ENCODE peak calls at places on chromosomes 13 and 19, in six cellular contexts. G is hepatocyte, N is OCI-LY7, A is Karpas-422, R is GM23338, H is PC-3. P is an unnamed sample. For H3K9me2 and H3K4me1, the result is how much of the 10 kb centered on the place peaks cover.

GRCh38 chr13:76798037-76798436 is 88.2 kb downstream of the KCTD12 start:
- DNase-seq in G (no peak), N (no peak), A (peak), R (no peak), H (no peak), P (peak)

GRCh38 chr19:51347209-51347928 is 5.4 kb upstream of the VSIG10L start:
- DNase-seq in G (no peak), N (no peak), A (no peak), R (no peak), H (no peak), P (no peak)

GRCh38 chr19:18519962-18520847 is 1.7 kb downstream of the ELL start:
- DNase-seq in G (peak), N (peak), A (peak), R (peak), H (peak), P (peak)

GRCh38 chr19:3479819-3480215 is 508 bp downstream of the SMIM24 start:
- DNase-seq in G (peak), N (peak), A (peak), R (peak), H (no peak), P (peak)

GRCh38 chr13:23899555-23899954 is 2.3 kb upstream of the C1QTNF9B start:
- DNase-seq in G (peak), N (peak), A (peak), R (peak), H (peak), P (peak)

GRCh38 chr13:99501952-99502310 is 659 bp downstream of the TM9SF2 start:
- DNase-seq in G (peak), N (peak), A (peak), R (peak), H (peak), P (peak)

GRCh38 chr19:47430041-47430802 is 10.9 kb upstream of the MEIS3 start:
- DNase-seq in G (peak), N (no peak), A (no peak), R (peak), H (no peak), P (peak)

GRCh38 chr13:98564204-98564603 is 12.7 kb downstream of the STK24 start:
- DNase-seq in G (no peak), N (no peak), A (no peak), R (no peak), H (no peak), P (peak)

GRCh38 chr13:24997367-24997967 is 98.5 kb upstream of the PABPC3 start:
- DNase-seq in G (peak), N (peak), A (peak), R (peak), H (peak), P (peak)

GRCh38 chr19:17829855-17830566 is 8.7 kb upstream of the INSL3 start:
- DNase-seq in G (peak), N (no peak), A (no peak), R (peak), H (peak), P (peak)

GRCh38 chr19:49875801-49876421 is 1.2 kb downstream of the AKT1S1 start:
- DNase-seq in G (peak), N (peak), A (peak), R (peak), H (peak), P (peak)

GRCh38 chr19:21604351-21604926 is 99.0 kb downstream of the ZNF429 start:
- DNase-seq in G (no peak), N (peak), A (peak), R (peak), H (peak), P (peak)

GRCh38 chr13:99022953-99023352 is 45.1 kb upstream of the DOCK9 start:
- DNase-seq in G (no peak), N (no peak), A (no peak), R (no peak), H (no peak), P (no peak)

GRCh38 chr19:1473056-1473400 is 6.0 kb downstream of the C19orf25 start:
- DNase-seq in G (no peak), N (no peak), A (no peak), R (no peak), H (no peak), P (no peak)

GRCh38 chr19:34715357-34715756 is 18.7 kb upstream of the ZNF181 start:
- DNase-seq in G (no peak), N (no peak), A (no peak), R (no peak), H (no peak), P (no peak)

GRCh38 chr13:26628706-26629105 is 71.2 kb downstream of the WASF3 start:
- DNase-seq in G (peak), N (peak), A (peak), R (peak), H (peak), P (peak)

GRCh38 chr13:80477641-80478443 is 136.9 kb upstream of the SPRY2 start:
- DNase-seq in G (peak), N (no peak), A (no peak), R (no peak), H (no peak), P (no peak)

GRCh38 chr13:85093808-85094207 is 705.4 kb downstream of the SLITRK6 start:
- DNase-seq in G (peak), N (no peak), A (no peak), R (no peak), H (peak), P (no peak)

GRCh38 chr19:13795595-13796300 is 505 bp downstream of the ZSWIM4 start:
- DNase-seq in G (peak), N (no peak), A (no peak), R (peak), H (peak), P (peak)

GRCh38 chr19:4584670-4585460 is 25.4 kb upstream of the SEMA6B start:
- DNase-seq in G (no peak), N (no peak), A (no peak), R (peak), H (no peak), P (no peak)

GRCh38 chr13:104937881-104938280 is 1597.6 kb downstream of the EFNB2 start:
- DNase-seq in G (no peak), N (no peak), A (no peak), R (no peak), H (no peak), P (no peak)

GRCh38 chr19:15551183-15552004 is 43.1 kb downstream of the CYP4F22 start:
- DNase-seq in G (no peak), N (peak), A (no peak), R (peak), H (peak), P (peak)

GRCh38 chr13:46183018-46183940 is 1.3 kb upstream of the LCP1 start:
- DNase-seq in G (no peak), N (peak), A (peak), R (no peak), H (no peak), P (no peak)

GRCh38 chr13:32419862-32420261 is 8.1 kb downstream of the N4BP2L1 start:
- DNase-seq in G (no peak), N (no peak), A (no peak), R (no peak), H (no peak), P (no peak)

GRCh38 chr13:32414580-32414979 is 13.3 kb downstream of the N4BP2L1 start:
- DNase-seq in G (no peak), N (no peak), A (no peak), R (no peak), H (no peak), P (no peak)

GRCh38 chr13:32415019-32415418 is 12.9 kb downstream of the N4BP2L1 start:
- DNase-seq in G (no peak), N (peak), A (peak), R (peak), H (peak), P (peak)

GRCh38 chr13:32413284-32413683 is 14.6 kb downstream of the N4BP2L1 start:
- DNase-seq in G (no peak), N (no peak), A (no peak), R (no peak), H (no peak), P (no peak)

GRCh38 chr13:32417995-32418394 is 9.9 kb downstream of the N4BP2L1 start:
- DNase-seq in G (no peak), N (no peak), A (no peak), R (no peak), H (no peak), P (no peak)
- H3K9me2 ChIP-seq in G (under half), N (under half), A (under half), R (under half), H (under half), P (under half)

GRCh38 chr19:12666305-12667048 is at the start of the genes MAN2B1 and WDR83:
- DNase-seq in G (peak), N (peak), A (peak), R (peak), H (peak), P (peak)
- H3K4me1 ChIP-seq in G (under half), N (under half), A (under half), R (under half), H (under half), P (under half)

GRCh38 chr13:33235564-33235963 is 50.0 kb downstream of the STARD13 start:
- DNase-seq in G (no peak), N (no peak), A (no peak), R (no peak), H (peak), P (peak)

GRCh38 chr13:33233547-33233946 is 52.0 kb downstream of the STARD13 start:
- DNase-seq in G (no peak), N (no peak), A (no peak), R (no peak), H (peak), P (no peak)

GRCh38 chr13:33232883-33233282 is 52.7 kb downstream of the STARD13 start:
- DNase-seq in G (no peak), N (no peak), A (no peak), R (no peak), H (no peak), P (no peak)

GRCh38 chr13:33235078-33235477 is 50.5 kb downstream of the STARD13 start:
- DNase-seq in G (no peak), N (no peak), A (no peak), R (no peak), H (peak), P (peak)

GRCh38 chr13:33236021-33236420 is 49.5 kb downstream of the STARD13 start:
- DNase-seq in G (no peak), N (no peak), A (no peak), R (no peak), H (peak), P (peak)
- H3K27ac ChIP-seq in G (no peak), N (no peak), A (no peak), R (no peak), H (peak), P (peak)

DNA sequence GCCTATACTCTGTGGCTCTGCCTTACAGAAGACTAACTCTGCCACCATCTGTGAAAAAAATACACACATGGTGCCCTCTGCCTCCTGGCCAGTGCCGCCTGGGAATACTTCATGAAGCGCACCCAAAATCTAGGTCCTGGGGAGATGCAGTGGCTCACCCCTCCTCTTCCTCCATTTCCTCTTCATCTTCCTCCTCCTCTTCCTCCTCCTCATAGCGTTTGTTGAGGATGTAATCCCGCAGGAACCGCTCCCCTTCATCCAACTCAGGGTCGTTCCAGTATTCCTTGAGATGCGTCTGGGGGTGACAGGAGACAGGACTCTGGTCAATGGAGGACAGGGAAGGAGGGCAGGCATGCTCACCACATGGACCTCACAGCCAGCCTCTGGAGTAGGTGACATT is 5.7 kb downstream of the KRI1 start:
- DNase-seq in G (no peak), N (no peak), A (no peak), R (no peak), H (no peak), P (no peak)
- H3K9me2 ChIP-seq in G (under half), N (under half), A (under half), R (under half), H (under half), P (under half)

GRCh38 chr13:40981949-40982348 is 37.2 kb downstream of the ELF1 start:
- DNase-seq in G (no peak), N (no peak), A (no peak), R (no peak), H (no peak), P (no peak)
- H3K4me1 ChIP-seq in G (under half), N (half or more), A (half or more), R (under half), H (under half), P (under half)